ENCODE peak calls at places on chromosomes 11 and 22, in eight cellular contexts. T is T-cell, A is IMR-90, M is CD14-positive monocyte, P is endothelial cell, F is tibial nerve, G is amniotic stem cell, C is HT1080. L is an unnamed sample.

GRCh38 chr11:112408551-112408950 is 147.9 kb upstream of the PLET1 start:
- DNase-seq in G (no peak), M (no peak), A (no peak), F (no peak), T (no peak), C (no peak), P (no peak), L (no peak)

GRCh38 chr22:46036558-46037408 is 59.8 kb upstream of the WNT7B start:
- DNase-seq in M (no peak), G (no peak), F (no peak), P (no peak), T (peak), A (no peak), C (peak), L (peak)

GRCh38 chr11:2526808-2527381 is 82.1 kb downstream of the KCNQ1 start:
- DNase-seq in G (no peak), P (no peak), M (peak), A (no peak), T (peak), C (no peak), F (no peak), L (no peak)

GRCh38 chr22:48784701-48785503 is 1042.8 kb downstream of the BRD1 start:
- DNase-seq in M (no peak), G (no peak), T (no peak), F (no peak), C (no peak), P (no peak), A (no peak), L (no peak)

GRCh38 chr22:27531782-27532530 is 269.6 kb downstream of the MN1 start:
- DNase-seq in T (no peak), A (peak), C (peak), M (no peak), G (peak), P (no peak), F (no peak), L (peak)

GRCh38 chr11:128522943-128523518 is 64.3 kb downstream of the ETS1 start:
- DNase-seq in T (peak), A (no peak), C (no peak), P (no peak), F (no peak), M (no peak), G (no peak), L (no peak)

GRCh38 chr22:22342697-22343602 is 98.4 kb downstream of the VPREB1 start:
- DNase-seq in M (no peak), G (no peak), C (peak), T (peak), P (peak), F (peak), A (no peak), L (peak)

GRCh38 chr11:11973361-11973800 is 35.0 kb downstream of the DKK3 start:
- DNase-seq in M (no peak), T (no peak), F (peak), G (peak), C (no peak), A (peak), P (no peak), L (no peak)

GRCh38 chr11:91952056-91952455 is 272.6 kb upstream of the FAT3 start:
- DNase-seq in T (no peak), F (no peak), M (no peak), C (no peak), A (no peak), P (no peak), G (no peak), L (no peak)

GRCh38 chr11:3093281-3094191 is 36.3 kb upstream of the CARS1 start:
- DNase-seq in P (no peak), M (no peak), G (no peak), T (no peak), A (no peak), C (no peak), F (no peak), L (no peak)

GRCh38 chr11:10978189-10978588 is 120.3 kb upstream of the ZBED5 start:
- DNase-seq in T (no peak), M (no peak), C (no peak), F (no peak), A (no peak), G (no peak), P (no peak), L (no peak)

GRCh38 chr11:19160839-19161238 is 40.9 kb downstream of the CSRP3 start:
- DNase-seq in A (no peak), P (no peak), M (no peak), F (no peak), T (no peak), G (no peak), C (peak), L (peak)

GRCh38 chr11:9691865-9692264 is 28.0 kb downstream of the SWAP70 start:
- DNase-seq in M (no peak), A (peak), T (no peak), P (no peak), G (no peak), C (peak), F (no peak), L (peak)

GRCh38 chr11:63663809-63664208 is 7.4 kb downstream of the ATL3 start:
- DNase-seq in F (no peak), M (no peak), A (peak), T (no peak), G (peak), C (peak), P (no peak), L (peak)

GRCh38 chr11:19652976-19653375 is 59.7 kb upstream of the NAV2 start:
- DNase-seq in C (no peak), G (no peak), P (no peak), F (no peak), T (no peak), A (no peak), M (no peak), L (no peak)

GRCh38 chr22:19810381-19811141 is 44.1 kb downstream of the GNB1L start:
- DNase-seq in A (peak), G (no peak), P (peak), C (peak), F (no peak), M (peak), T (no peak), L (no peak)

GRCh38 chr11:46429709-46430108 is 38.1 kb upstream of the CHRM4 start:
- DNase-seq in P (no peak), F (no peak), C (no peak), M (no peak), G (no peak), A (no peak), T (no peak), L (no peak)

GRCh38 chr11:66451663-66452062 is 13.0 kb upstream of the MRPL11 start:
- DNase-seq in G (no peak), C (no peak), A (no peak), M (no peak), P (no peak), F (no peak), T (no peak), L (no peak)

GRCh38 chr11:63945482-63946163 is 6.8 kb downstream of the NAA40 start:
- DNase-seq in G (no peak), P (peak), A (peak), F (peak), C (peak), T (peak), M (no peak), L (peak)

GRCh38 chr11:17807034-17807433 is 72.5 kb downstream of the KCNC1 start:
- DNase-seq in F (no peak), A (no peak), M (no peak), T (no peak), C (peak), P (no peak), G (no peak), L (no peak)

GRCh38 chr22:45831394-45831793 is 145.6 kb downstream of the WNT7B start:
- DNase-seq in T (no peak), G (no peak), A (peak), F (no peak), P (no peak), M (no peak), C (peak), L (peak)

GRCh38 chr11:119774180-119774763 is 45.3 kb upstream of the NECTIN1 start:
- DNase-seq in G (no peak), M (no peak), T (no peak), P (peak), A (peak), F (no peak), C (no peak), L (peak)

GRCh38 chr11:63961608-63962412 is 12.6 kb upstream of the COX8A start:
- DNase-seq in T (peak), G (no peak), P (no peak), C (no peak), M (no peak), F (no peak), A (peak), L (no peak)

GRCh38 chr22:23110922-23111527 is 30.8 kb downstream of the RSPH14 start:
- DNase-seq in G (no peak), C (peak), A (no peak), T (no peak), F (no peak), M (no peak), P (no peak), L (no peak)

L was measured in PC-3.